ENCODE peak calls at places on chromosomes 2 and 18, in four cellular contexts. L is A549, C is IMR-90, N is GM12878. V is an unnamed sample.
A peak's percentile ranks its signal among the peaks of the same experiment; 100 is the strongest.

GRCh38 chr18:49621301-49621700 is 59.4 kb downstream of the LIPG start:
- DNase-seq in L (no peak), C (no peak), N (no peak), V (no peak)

GRCh38 chr2:235716875-235717496 is 223.1 kb downstream of the AGAP1 start:
- DNase-seq in L (no peak), C (peak; percentile 45), N (no peak), V (no peak)

GRCh38 chr2:231362785-231363184 is 32.7 kb upstream of the B3GNT7 start:
- DNase-seq in L (no peak), C (no peak), N (no peak), V (no peak)

GRCh38 chr18:48161201-48161910 is 230.9 kb upstream of the SMAD2 start:
- DNase-seq in L (peak; percentile 49), C (peak; percentile 5), N (no peak), V (peak; percentile 65)

GRCh38 chr2:113888641-113889470 is 1.0 kb upstream of the ACTR3 start:
- DNase-seq in L (no peak), C (no peak), N (no peak), V (no peak)

GRCh38 chr2:146978891-146979555 is 865.8 kb upstream of the ACVR2A start:
- DNase-seq in L (no peak), C (no peak), N (no peak), V (no peak)

GRCh38 chr18:22109535-22109934 is 59.9 kb upstream of the GATA6 start:
- DNase-seq in L (no peak), C (no peak), N (no peak), V (no peak)

GRCh38 chr2:48812376-48812775 is 56.9 kb upstream of the LHCGR start:
- DNase-seq in L (no peak), C (no peak), N (no peak), V (no peak)

GRCh38 chr18:36035253-36035652 is 32.1 kb downstream of the RPRD1A start:
- DNase-seq in L (no peak), C (no peak), N (no peak), V (no peak)

GRCh38 chr2:6368271-6368670 is 497.4 kb downstream of the CMPK2 start:
- DNase-seq in L (no peak), C (peak; percentile 82), N (no peak), V (no peak)

GRCh38 chr2:109162999-109163398 is 34.0 kb downstream of the SH3RF3 start:
- DNase-seq in L (no peak), C (no peak), N (no peak), V (no peak)

GRCh38 chr18:48290162-48290926 is 118.8 kb downstream of the ZBTB7C start:
- DNase-seq in L (no peak), C (no peak), N (no peak), V (no peak)

DNA sequence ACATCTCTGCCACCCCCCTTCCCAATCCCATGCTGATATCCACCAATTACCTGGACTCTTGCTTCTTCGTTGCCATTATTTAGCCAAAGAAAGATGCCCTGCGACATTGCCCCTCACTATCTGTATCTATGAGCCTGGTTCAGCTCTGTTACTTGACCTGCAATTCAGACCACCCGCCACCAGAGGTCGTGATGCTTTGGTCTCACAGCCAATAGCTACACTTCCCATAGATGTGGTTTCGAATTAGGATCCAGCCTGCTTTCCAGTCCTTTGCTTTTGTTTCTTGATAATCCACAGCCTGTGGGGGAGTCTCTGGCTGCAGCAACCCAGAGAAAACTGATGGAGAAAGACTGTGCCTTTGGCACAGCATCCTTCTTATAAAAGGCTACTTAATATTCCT is 239.4 kb downstream of the KLHL29 start:
- DNase-seq in L (peak; percentile 50), C (no peak), N (no peak), V (peak; percentile 51)
- TF ChIP-seq ELK1 in L (no peak), C (no peak), N (no peak), V (no peak)

GRCh38 chr2:240930631-240931318 is 24.6 kb downstream of the CROCC2 start:
- DNase-seq in L (no peak), C (no peak), N (no peak), V (no peak)

GRCh38 chr2:240928476-240929363 is 22.6 kb downstream of the CROCC2 start:
- DNase-seq in L (no peak), C (no peak), N (no peak), V (no peak)

GRCh38 chr2:240930096-240930630 is 24.0 kb downstream of the CROCC2 start:
- DNase-seq in L (no peak), C (no peak), N (no peak), V (no peak)

GRCh38 chr2:240931319-240931949 is 25.3 kb downstream of the CROCC2 start:
- DNase-seq in L (no peak), C (no peak), N (no peak), V (no peak)

GRCh38 chr2:240929364-240930095 is 23.4 kb downstream of the CROCC2 start:
- DNase-seq in L (no peak), C (no peak), N (no peak), V (no peak)
- TF ChIP-seq ELK1 in L (no peak), C (no peak), N (no peak), V (no peak)

DNA sequence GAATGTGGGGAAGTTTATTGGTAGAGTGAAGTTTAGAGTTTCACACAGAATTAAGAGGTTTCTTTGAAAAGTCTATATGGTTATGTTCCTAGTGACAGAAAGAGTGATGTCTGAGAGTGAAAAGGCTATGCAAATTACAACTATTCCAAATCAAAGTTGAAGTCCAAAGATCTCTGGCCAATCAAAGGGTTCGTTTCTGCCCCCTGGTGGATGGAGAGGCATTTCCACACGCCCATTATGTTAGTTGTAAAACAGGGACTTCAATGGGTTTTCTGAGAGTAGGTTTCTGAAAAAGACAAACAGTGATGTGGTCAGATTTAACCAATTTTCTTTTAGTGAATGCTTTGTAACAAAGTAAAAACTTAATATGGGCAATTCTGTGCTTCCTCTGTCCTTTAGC is 441.5 kb upstream of the POU3F3 start:
- DNase-seq in L (peak; percentile 35), C (no peak), N (no peak), V (peak; percentile 51)
- TF ChIP-seq ELK1 in L (no peak), C (no peak), N (no peak), V (no peak)

DNA sequence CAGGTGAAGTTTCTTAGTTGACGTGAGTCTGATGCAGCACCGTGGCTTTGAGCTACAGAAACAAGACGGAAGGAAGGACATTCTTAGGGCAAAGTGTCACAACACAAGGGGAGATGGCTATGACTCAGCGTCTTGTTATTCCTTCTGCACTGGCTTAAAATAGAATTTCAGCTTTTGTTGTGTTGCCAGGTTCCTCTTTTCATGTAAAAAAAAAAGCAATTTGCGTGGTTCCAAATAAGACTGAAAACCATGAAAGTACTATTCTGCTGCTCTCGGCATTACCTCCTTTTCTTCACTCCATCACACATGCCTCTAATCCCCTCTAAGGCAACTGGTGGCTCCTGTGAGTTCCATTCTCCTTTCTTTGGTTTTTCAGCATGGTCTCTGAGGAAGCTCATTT is 150.1 kb downstream of the ANTXR1 start:
- DNase-seq in L (peak; percentile 90), C (peak; percentile 88), N (peak; percentile 53), V (no peak)
- TF ChIP-seq ELK1 in L (no peak), C (no peak), N (no peak), V (no peak)

DNA sequence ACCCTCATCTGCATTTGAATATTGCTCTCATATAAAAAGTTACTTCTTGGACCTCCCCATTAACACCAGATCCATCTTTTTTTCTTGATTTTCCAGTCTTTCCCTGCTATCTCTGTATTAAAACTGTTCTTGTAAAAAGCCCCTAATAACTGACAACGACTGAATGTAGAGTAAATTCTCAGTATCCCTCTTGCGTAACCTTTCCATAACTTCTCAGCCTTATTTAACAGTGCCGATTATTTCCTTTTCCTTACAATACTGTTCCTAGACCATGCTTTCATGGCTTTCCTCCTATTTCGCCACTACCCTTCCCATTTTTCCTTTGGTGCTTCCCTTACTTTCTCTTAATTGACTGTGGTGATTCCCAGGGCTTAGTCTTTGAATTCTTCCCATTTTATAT is 348.9 kb upstream of the DSEL start:
- DNase-seq in L (no peak), C (no peak), N (no peak), V (no peak)
- TF ChIP-seq ELK1 in L (no peak), C (no peak), N (no peak), V (no peak)

GRCh38 chr2:21262426-21262940 is 138.7 kb downstream of the TDRD15 start:
- DNase-seq in L (no peak), C (no peak), N (no peak), V (no peak)
- TF ChIP-seq ELK1 in L (no peak), C (no peak), N (no peak), V (no peak)

V was measured in K562.